ENCODE peak calls at places on chromosomes 4 and X, in five cellular contexts. C is effector memory CD4-positive, alpha-beta T cell; R is heart right ventricle; I is cardiac fibroblast; M is GM23248. Z is an unnamed sample.

GRCh38 chrX:152941328-152942111 is 43.7 kb downstream of the ZNF185 start:
- DNase-seq in R (peak; percentile 89), M (peak; percentile 96), C (peak; percentile 84), I (peak; percentile 95), Z (peak; percentile 95)

GRCh38 chrX:10173331-10173900 is 16.6 kb downstream of the CLCN4 start:
- DNase-seq in R (peak; percentile 55), I (peak; percentile 93), M (peak; percentile 89), C (no peak), Z (peak; percentile 91)

GRCh38 chr4:187415227-187415626 is 580.3 kb upstream of the ZFP42 start:
- DNase-seq in M (no peak), C (no peak), R (no peak), I (no peak), Z (no peak)

GRCh38 chr4:90816754-90817153 is 689.6 kb downstream of the CCSER1 start:
- DNase-seq in C (no peak), M (no peak), R (no peak), I (no peak), Z (peak; percentile 7)

GRCh38 chr4:176186721-176187395 is 8.5 kb downstream of the SPATA4 start:
- DNase-seq in R (no peak), M (no peak), C (no peak), I (no peak), Z (no peak)

GRCh38 chr4:41212221-41213203 is 1.8 kb downstream of the APBB2 start:
- DNase-seq in M (peak; percentile 77), I (peak; percentile 85), R (peak; percentile 50), C (no peak), Z (peak; percentile 64)

GRCh38 chr4:156547439-156547838 is 424.2 kb downstream of the PDGFC start:
- DNase-seq in I (peak; percentile 82), C (no peak), M (peak; percentile 93), R (no peak), Z (no peak)

GRCh38 chr4:10183462-10183861 is 66.9 kb upstream of the WDR1 start:
- DNase-seq in M (no peak), R (no peak), C (no peak), I (no peak), Z (no peak)

GRCh38 chrX:119236599-119237525 is 777 bp downstream of the PGRMC1 start:
- DNase-seq in R (peak; percentile 5), I (peak; percentile 52), C (no peak), M (peak; percentile 76), Z (peak; percentile 46)

GRCh38 chr4:30256105-30256828 is 463.9 kb upstream of the PCDH7 start:
- DNase-seq in R (no peak), I (no peak), C (no peak), M (no peak), Z (peak; percentile 4)

GRCh38 chrX:148658115-148658725 is 157.8 kb downstream of the AFF2 start:
- DNase-seq in C (no peak), I (no peak), R (no peak), M (peak; percentile 38), Z (no peak)

GRCh38 chrX:119512145-119512800 is 44.0 kb downstream of the SLC25A5 start:
- DNase-seq in I (peak; percentile 81), R (peak; percentile 54), C (no peak), M (peak; percentile 76), Z (peak; percentile 61)

GRCh38 chrX:150902434-150903109 is 4.1 kb upstream of the CD99L2 start:
- DNase-seq in R (no peak), M (no peak), I (no peak), C (no peak), Z (peak; percentile 79)

GRCh38 chrX:118847676-118848075 is 24.1 kb downstream of the ZCCHC12 start:
- DNase-seq in M (peak; percentile 60), C (no peak), I (peak; percentile 68), R (peak; percentile 12), Z (peak; percentile 72)

GRCh38 chr4:150582881-150583286 is 933 bp downstream of the MAB21L2 start:
- DNase-seq in R (no peak), M (no peak), I (peak; percentile 21), C (no peak), Z (peak; percentile 39)

GRCh38 chr4:152815078-152815477 is 35.3 kb downstream of the ARFIP1 start:
- DNase-seq in C (no peak), I (peak; percentile 54), R (no peak), M (peak; percentile 19), Z (no peak)

GRCh38 chrX:119990995-119991787 is 47.6 kb upstream of the NKAP start:
- DNase-seq in C (no peak), R (no peak), I (no peak), M (no peak), Z (peak; percentile 58)

GRCh38 chr4:109801895-109802319 is at the start of gene CFI:
- DNase-seq in R (no peak), M (peak; percentile 65), C (no peak), I (peak; percentile 92), Z (no peak)

GRCh38 chr4:24137963-24138601 is 248.2 kb upstream of the PPARGC1A start:
- DNase-seq in C (no peak), R (no peak), I (no peak), M (no peak), Z (no peak)

GRCh38 chrX:69149466-69150293 is 15.6 kb downstream of the PJA1 start:
- DNase-seq in M (no peak), I (no peak), C (no peak), R (no peak), Z (peak; percentile 90)

GRCh38 chr4:78242071-78242470 is 184.9 kb downstream of the FRAS1 start:
- DNase-seq in M (peak; percentile 53), I (peak; percentile 34), R (no peak), C (no peak), Z (no peak)

GRCh38 chrX:56268888-56269287 is 36.7 kb downstream of the KLF8 start:
- DNase-seq in R (no peak), C (no peak), M (no peak), I (no peak), Z (no peak)

GRCh38 chrX:21590012-21590776 is 67.9 kb downstream of the KLHL34 start:
- DNase-seq in R (no peak), M (no peak), C (no peak), I (no peak), Z (no peak)

GRCh38 chrX:7316887-7317286 is 168.9 kb upstream of the PUDP start:
- DNase-seq in R (no peak), I (no peak), C (no peak), M (peak; percentile 81), Z (no peak)

GRCh38 chr4:53380221-53380620 is 2.8 kb downstream of the FIP1L1 start:
- DNase-seq in I (no peak), R (no peak), M (peak; percentile 17), C (no peak), Z (no peak)

GRCh38 chr4:25252230-25253071 is 18.6 kb downstream of the PI4K2B start:
- DNase-seq in R (no peak), C (no peak), M (no peak), I (no peak), Z (no peak)

GRCh38 chr4:154082760-154083530 is 294.1 kb upstream of the SFRP2 start:
- DNase-seq in M (peak; percentile 31), C (no peak), I (peak; percentile 3), R (no peak), Z (peak; percentile 51)

GRCh38 chr4:42625366-42625765 is 31.5 kb downstream of the ATP8A1 start:
- DNase-seq in C (no peak), R (no peak), I (no peak), M (no peak), Z (no peak)

GRCh38 chr4:150173420-150173819 is 95.2 kb downstream of the DCLK2 start:
- DNase-seq in M (no peak), I (peak; percentile 57), R (no peak), C (no peak), Z (no peak)

GRCh38 chrX:4560192-4560591 is 846.7 kb upstream of the PRKX start:
- DNase-seq in R (no peak), M (no peak), I (no peak), C (no peak), Z (no peak)

GRCh38 chr4:183936574-183937335 is 31.6 kb downstream of the STOX2 start:
- DNase-seq in I (no peak), C (no peak), R (no peak), M (no peak), Z (no peak)

GRCh38 chr4:73127839-73128448 is 58.4 kb upstream of the COX18 start:
- DNase-seq in M (peak; percentile 42), R (no peak), I (peak; percentile 26), C (no peak), Z (peak; percentile 16)

GRCh38 chrX:150663061-150663460 is 30.1 kb upstream of the MTMR1 start:
- DNase-seq in I (no peak), C (no peak), R (no peak), M (no peak), Z (no peak)

GRCh38 chr4:183449193-183449888 is 4.9 kb downstream of the CDKN2AIP start:
- DNase-seq in C (no peak), R (no peak), M (peak; percentile 51), I (peak; percentile 67), Z (no peak)

GRCh38 chr4:158484173-158484885 is 37.4 kb upstream of the RXFP1 start:
- DNase-seq in M (peak; percentile 67), I (no peak), R (no peak), C (no peak), Z (no peak)

GRCh38 chr4:41670530-41670929 is 78.0 kb downstream of the PHOX2B start:
- DNase-seq in C (no peak), I (no peak), M (no peak), R (peak; percentile 41), Z (no peak)

GRCh38 chrX:107716045-107716684 is 59.4 kb downstream of the TSC22D3 start:
- DNase-seq in M (peak; percentile 53), C (no peak), I (peak; percentile 37), R (no peak), Z (peak; percentile 89)

GRCh38 chr4:26323807-26324206 is 3.0 kb downstream of the RBPJ start:
- DNase-seq in C (no peak), R (no peak), I (peak; percentile 78), M (peak; percentile 72), Z (no peak)

GRCh38 chrX:138897621-138898492 is 186.3 kb upstream of the FGF13 start:
- DNase-seq in R (no peak), I (no peak), C (no peak), M (peak; percentile 39), Z (no peak)

GRCh38 chr4:1010522-1011021 is 854 bp upstream of the FGFRL1 start:
- DNase-seq in C (peak; percentile 53), M (peak; percentile 97), I (peak; percentile 90), R (no peak), Z (no peak)
- H3K4me3 ChIP-seq in C (peak overlapping the region; percentile 78), M (peak overlapping the region; percentile 72), I (peak overlapping the region; percentile 49), R (peak overlapping the region; percentile 62), Z (peak overlapping the region; percentile 42)

DNA sequence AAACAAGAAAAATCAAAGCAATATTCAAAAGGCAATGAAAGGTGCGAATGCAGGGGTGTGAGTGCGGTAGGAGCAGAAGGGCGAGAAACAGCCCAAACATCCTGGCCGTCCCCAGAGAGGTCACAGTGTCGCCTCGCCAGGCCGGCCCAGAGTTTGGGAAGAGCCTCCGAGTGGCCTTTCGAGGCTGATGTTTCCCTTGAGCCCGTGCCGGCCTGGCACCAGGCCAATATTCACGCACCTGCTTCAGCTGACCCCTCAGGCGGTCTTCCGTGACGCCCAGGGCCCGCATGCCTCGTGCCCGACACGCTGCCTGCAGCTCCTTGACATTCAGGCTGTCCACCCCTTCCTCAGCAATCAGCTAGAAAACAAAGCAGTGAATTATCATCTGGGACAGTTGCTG is 30.6 kb downstream of the LETM1 start:
- DNase-seq in I (no peak), R (no peak), C (no peak), M (no peak), Z (no peak)
- H3K4me3 ChIP-seq in I (no peak overlapping the region), R (no peak overlapping the region), C (no peak overlapping the region), M (no peak overlapping the region), Z (no peak overlapping the region)

GRCh38 chrX:43106009-43106408 is 328.0 kb upstream of the PPP1R2C start:
- DNase-seq in C (no peak), M (no peak), I (no peak), R (no peak), Z (no peak)
- H3K4me3 ChIP-seq in C (no peak overlapping the region), M (no peak overlapping the region), I (no peak overlapping the region), R (no peak overlapping the region), Z (no peak overlapping the region)

GRCh38 chr4:1819284-1819683 is 26.2 kb downstream of the FGFR3 start:
- DNase-seq in C (no peak), I (peak; percentile 19), R (no peak), M (no peak), Z (no peak)
- H3K4me3 ChIP-seq in C (no peak overlapping the region), I (no peak overlapping the region), R (no peak overlapping the region), M (no peak overlapping the region), Z (no peak overlapping the region)

Z was measured in H7.